ENCODE peak calls at places on chromosome 12, in eight cellular contexts. C is ovary; B is CD8-positive, alpha-beta T cell; J is endothelial cell of umbilical vein; S is heart right ventricle; V is lower lobe of right lung; F is dorsolateral prefrontal cortex; Z is psoas muscle. U is an unnamed sample.
A peak's percentile ranks its signal among the peaks of the same experiment; 100 is the strongest.

GRCh38 chr12:129404556-129404955 is 499.3 kb downstream of the TMEM132D start:
- DNase-seq in C (no peak), B (no peak), J (no peak), S (no peak), V (no peak), F (no peak), Z (no peak), U (no peak)

GRCh38 chr12:1811281-1811947 is 9.0 kb upstream of the LRTM2 start:
- DNase-seq in C (no peak), B (no peak), J (peak; percentile 57), S (no peak), V (no peak), F (no peak), Z (peak; percentile 47), U (no peak)

GRCh38 chr12:26334621-26335124 is 139.3 kb downstream of the SSPN start:
- DNase-seq in C (no peak), B (no peak), J (no peak), S (peak; percentile 14), V (peak; percentile 66), F (no peak), Z (no peak), U (no peak)

GRCh38 chr12:127355061-127355820 is 911.7 kb upstream of the TMEM132C start:
- DNase-seq in C (no peak), B (no peak), J (no peak), S (no peak), V (no peak), F (no peak), Z (no peak), U (no peak)

GRCh38 chr12:44078273-44078672 is 242.4 kb downstream of the TMEM117 start:
- DNase-seq in C (no peak), B (no peak), J (no peak), S (no peak), V (no peak), F (no peak), Z (no peak), U (no peak)

GRCh38 chr12:639988-640387 is 23.3 kb downstream of the NINJ2 start:
- DNase-seq in C (no peak), B (no peak), J (peak; percentile 24), S (no peak), V (no peak), F (no peak), Z (no peak), U (no peak)

GRCh38 chr12:77352941-77353340 is 287.6 kb upstream of the E2F7 start:
- DNase-seq in C (no peak), B (no peak), J (peak; percentile 13), S (no peak), V (no peak), F (no peak), Z (no peak), U (no peak)

GRCh38 chr12:52434760-52435530 is 774 bp upstream of the KRT75 start:
- DNase-seq in C (no peak), B (no peak), J (no peak), S (no peak), V (no peak), F (no peak), Z (no peak), U (no peak)

GRCh38 chr12:43038991-43039390 is 449.4 kb upstream of the PRICKLE1 start:
- DNase-seq in C (no peak), B (no peak), J (no peak), S (no peak), V (no peak), F (no peak), Z (no peak), U (no peak)

DNA sequence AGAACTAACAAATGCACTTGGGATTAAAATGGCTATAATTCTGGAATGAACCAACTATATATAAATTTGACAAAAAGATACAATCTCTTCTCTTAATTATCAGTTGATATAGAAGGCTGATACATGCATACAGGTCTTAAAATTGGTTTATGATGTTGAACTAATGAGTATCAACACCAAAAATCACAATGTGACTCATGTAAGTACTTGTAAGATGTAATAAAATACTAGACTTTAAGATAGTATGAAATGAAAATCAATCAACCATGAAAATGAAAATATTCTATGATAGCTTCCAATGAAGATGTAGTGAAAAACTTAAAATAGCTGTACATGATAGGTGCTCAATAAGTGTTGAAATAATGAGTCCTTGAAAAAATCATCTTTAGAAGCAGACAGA is 116.6 kb upstream of the SOX5 start:
- DNase-seq in C (no peak), B (no peak), J (no peak), S (no peak), V (no peak), F (no peak), Z (no peak), U (no peak)
- H3K4me3 ChIP-seq in C (no peak overlapping the region), B (no peak overlapping the region), J (no peak overlapping the region), S (no peak overlapping the region), V (no peak overlapping the region), F (no peak overlapping the region), Z (no peak overlapping the region), U (no peak overlapping the region)

GRCh38 chr12:110920324-110920910 is at the start of gene MYL2:
- DNase-seq in C (no peak), B (no peak), J (no peak), S (peak; percentile 82), V (no peak), F (no peak), Z (peak; percentile 81), U (no peak)

GRCh38 chr12:110921262-110921661 is 883 bp upstream of the MYL2 start:
- DNase-seq in C (no peak), B (no peak), J (no peak), S (no peak), V (no peak), F (no peak), Z (no peak), U (no peak)

GRCh38 chr12:110923692-110924334 is 3.4 kb upstream of the MYL2 start:
- DNase-seq in C (no peak), B (no peak), J (no peak), S (no peak), V (no peak), F (no peak), Z (no peak), U (no peak)

GRCh38 chr12:110923192-110923591 is 2.8 kb upstream of the MYL2 start:
- DNase-seq in C (no peak), B (no peak), J (no peak), S (no peak), V (no peak), F (no peak), Z (no peak), U (no peak)

GRCh38 chr12:110922652-110923051 is 2.3 kb upstream of the MYL2 start:
- DNase-seq in C (no peak), B (no peak), J (no peak), S (no peak), V (no peak), F (no peak), Z (no peak), U (no peak)
- TF ChIP-seq CTCF in C (no peak), B (no peak), J (no peak), S (no peak), V (no peak), F (no peak), Z (no peak), U (no peak)

DNA sequence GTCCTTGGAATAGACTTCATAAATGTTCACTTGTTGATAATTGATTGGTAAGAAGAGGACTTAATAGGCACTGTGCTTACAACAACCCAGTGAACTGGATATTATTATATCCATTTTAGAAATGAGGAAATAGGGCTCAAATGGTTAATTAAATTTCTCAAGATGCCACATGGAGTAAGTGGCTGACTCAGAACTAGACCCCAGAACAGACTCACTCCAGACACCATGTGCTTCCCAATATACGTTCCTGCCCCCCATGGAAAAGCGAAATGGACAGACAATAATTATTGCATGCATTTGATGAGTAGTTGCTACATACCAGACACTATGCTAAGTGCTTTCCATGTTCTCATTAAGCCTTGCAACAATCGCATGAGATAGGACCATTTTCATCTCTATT is 895 bp upstream of the ANKS1B start:
- DNase-seq in C (no peak), B (no peak), J (no peak), S (no peak), V (no peak), F (no peak), Z (no peak), U (no peak)
- H3K4me3 ChIP-seq in C (peak overlapping the region; percentile 57), B (no peak overlapping the region), J (no peak overlapping the region), S (peak overlapping the region; percentile 52), V (peak overlapping the region; percentile 57), F (peak overlapping the region; percentile 77), Z (peak overlapping the region; percentile 71), U (no peak overlapping the region)

GRCh38 chr12:93379432-93380308 is 1.9 kb downstream of the NUDT4 start:
- DNase-seq in C (no peak), B (no peak), J (peak; percentile 42), S (no peak), V (no peak), F (no peak), Z (no peak), U (no peak)

GRCh38 chr12:93377252-93377542 is 528 bp upstream of the NUDT4 start:
- DNase-seq in C (no peak), B (no peak), J (no peak), S (no peak), V (no peak), F (no peak), Z (no peak), U (no peak)

GRCh38 chr12:93378373-93379310 is 917 bp downstream of the NUDT4 start:
- DNase-seq in C (peak; percentile 47), B (peak; percentile 52), J (peak; percentile 52), S (no peak), V (peak; percentile 66), F (no peak), Z (peak; percentile 62), U (no peak)

GRCh38 chr12:93381183-93381975 is 3.7 kb downstream of the NUDT4 start:
- DNase-seq in C (no peak), B (no peak), J (peak; percentile 48), S (no peak), V (no peak), F (no peak), Z (no peak), U (no peak)

GRCh38 chr12:93380480-93381121 is 2.9 kb downstream of the NUDT4 start:
- DNase-seq in C (no peak), B (no peak), J (peak; percentile 73), S (no peak), V (no peak), F (no peak), Z (no peak), U (no peak)
- TF ChIP-seq CTCF in C (no peak), B (no peak), J (no peak), S (peak; percentile 38), V (no peak), F (no peak), Z (peak; percentile 24), U (no peak)

GRCh38 chr12:4280351-4281163 is 7.0 kb downstream of the CCND2 start:
- DNase-seq in C (peak; percentile 51), B (no peak), J (no peak), S (peak; percentile 76), V (no peak), F (no peak), Z (no peak), U (no peak)
- H3K4me3 ChIP-seq in C (no peak overlapping the region), B (no peak overlapping the region), J (no peak overlapping the region), S (peak overlapping the region; percentile 0), V (no peak overlapping the region), F (peak overlapping the region; percentile 89), Z (no peak overlapping the region), U (no peak overlapping the region)